ENCODE peak calls at places on chromosomes 5 and 9, in ten cellular contexts. W is upper lobe of right lung; J is naive thymus-derived CD4-positive, alpha-beta T cell; Q is PC-3; M is kidney epithelial cell; D is CD8-positive, alpha-beta T cell; P is endothelial cell of umbilical vein; C is sigmoid colon; V is ascending aorta; A is esophagus squamous epithelium. R is an unnamed sample. For H3K27me3, the result is how much of the 10 kb centered on the place peaks cover.

GRCh38 chr5:38323645-38324295 is 65.4 kb downstream of the EGFLAM start:
- DNase-seq in Q (no peak), M (peak), V (no peak), C (no peak), J (no peak), W (no peak), A (no peak), P (no peak), D (no peak), R (no peak)

GRCh38 chr5:61280205-61280604 is 51.9 kb upstream of the ZSWIM6 start:
- DNase-seq in J (no peak), M (no peak), P (peak), A (no peak), V (no peak), D (no peak), Q (peak), C (no peak), W (no peak), R (peak)

GRCh38 chr5:142540774-142541466 is 145.0 kb downstream of the FGF1 start:
- DNase-seq in J (no peak), V (no peak), W (no peak), P (no peak), D (no peak), M (no peak), C (peak), Q (no peak), A (no peak), R (no peak)

GRCh38 chr5:53367727-53368126 is 112.7 kb upstream of the FST start:
- DNase-seq in J (no peak), V (no peak), C (no peak), Q (no peak), A (no peak), P (no peak), W (no peak), D (no peak), M (no peak), R (no peak)

GRCh38 chr5:96745025-96745424 is 62.7 kb downstream of the ERAP1 start:
- DNase-seq in Q (no peak), D (no peak), V (no peak), W (no peak), P (no peak), J (no peak), A (no peak), M (no peak), C (no peak), R (no peak)

GRCh38 chr5:126864042-126864688 is 87.2 kb downstream of the LMNB1 start:
- DNase-seq in P (no peak), C (no peak), J (no peak), M (no peak), A (no peak), W (no peak), Q (no peak), D (no peak), V (no peak), R (no peak)

GRCh38 chr5:78417026-78417425 is 56.6 kb downstream of the SCAMP1 start:
- DNase-seq in M (no peak), V (no peak), J (no peak), C (no peak), A (no peak), P (no peak), D (no peak), W (no peak), Q (no peak), R (no peak)

GRCh38 chr9:121862973-121863372 is 211.5 kb downstream of the DAB2IP start:
- DNase-seq in A (no peak), Q (no peak), P (no peak), J (no peak), M (no peak), W (no peak), D (no peak), C (no peak), V (no peak), R (peak)

GRCh38 chr5:173622639-173623038 is 6.2 kb upstream of the BOD1 start:
- DNase-seq in W (no peak), A (no peak), M (no peak), D (no peak), V (no peak), P (no peak), C (no peak), J (no peak), Q (no peak), R (no peak)

GRCh38 chr5:55969956-55970355 is 24.8 kb downstream of the IL6ST start:
- DNase-seq in M (no peak), C (no peak), Q (no peak), V (no peak), A (no peak), D (no peak), P (peak), J (no peak), W (no peak), R (no peak)

GRCh38 chr5:146072595-146072994 is 32.8 kb downstream of the PLAC8L1 start:
- DNase-seq in C (no peak), M (no peak), A (no peak), V (no peak), D (no peak), W (no peak), P (no peak), J (no peak), Q (no peak), R (no peak)

GRCh38 chr5:141800629-141801028 is 77.6 kb downstream of the PCDH1 start:
- DNase-seq in A (no peak), D (no peak), W (no peak), C (no peak), J (no peak), Q (no peak), V (no peak), P (no peak), M (no peak), R (no peak)

GRCh38 chr9:81529556-81530193 is 159.7 kb downstream of the TLE1 start:
- DNase-seq in W (no peak), V (peak), D (no peak), J (no peak), C (peak), Q (peak), A (no peak), P (peak), M (peak), R (no peak)

GRCh38 chr9:125429476-125430160 is 168.0 kb downstream of the GAPVD1 start:
- DNase-seq in D (no peak), A (no peak), Q (no peak), V (no peak), C (no peak), J (no peak), M (no peak), P (no peak), W (no peak), R (no peak)

GRCh38 chr5:15752886-15753285 is 252.9 kb downstream of the FBXL7 start:
- DNase-seq in C (peak), D (no peak), Q (no peak), V (no peak), J (no peak), M (no peak), P (peak), A (no peak), W (no peak), R (no peak)

GRCh38 chr5:65801332-65801731 is 79.3 kb downstream of the NLN start:
- DNase-seq in A (no peak), Q (no peak), P (peak), D (no peak), W (no peak), V (no peak), M (no peak), C (no peak), J (no peak), R (no peak)

GRCh38 chr9:69542942-69543704 is 129.0 kb downstream of the APBA1 start:
- DNase-seq in J (no peak), C (no peak), Q (no peak), P (no peak), A (no peak), V (no peak), M (no peak), W (no peak), D (no peak), R (no peak)

GRCh38 chr5:171681061-171681460 is 104.6 kb upstream of the SMIM23 start:
- DNase-seq in C (no peak), A (no peak), Q (no peak), P (no peak), J (no peak), M (no peak), V (no peak), W (no peak), D (no peak), R (no peak)

GRCh38 chr5:94361832-94362754 is 256.3 kb downstream of the KIAA0825 start:
- DNase-seq in M (no peak), A (no peak), W (no peak), P (no peak), J (no peak), V (no peak), D (no peak), C (no peak), Q (peak), R (no peak)

GRCh38 chr5:157651623-157652376 is 438 bp downstream of the SOX30 start:
- DNase-seq in A (peak), C (peak), P (peak), M (no peak), Q (no peak), D (peak), W (peak), J (peak), V (peak), R (no peak)

GRCh38 chr5:139178582-139178917 is 19.6 kb downstream of the SIL1 start:
- DNase-seq in D (no peak), V (no peak), J (no peak), Q (no peak), A (no peak), M (no peak), C (no peak), W (no peak), P (no peak), R (no peak)

GRCh38 chr9:36959681-36960574 is 74.1 kb downstream of the PAX5 start:
- DNase-seq in Q (no peak), J (no peak), P (no peak), V (no peak), M (no peak), W (peak), C (no peak), D (no peak), A (no peak), R (no peak)
- H3K27me3 ChIP-seq in Q (under half), J (under half), P (under half), V (under half), M (under half), W (under half), C (under half), D (under half), A (under half), R (under half)

DNA sequence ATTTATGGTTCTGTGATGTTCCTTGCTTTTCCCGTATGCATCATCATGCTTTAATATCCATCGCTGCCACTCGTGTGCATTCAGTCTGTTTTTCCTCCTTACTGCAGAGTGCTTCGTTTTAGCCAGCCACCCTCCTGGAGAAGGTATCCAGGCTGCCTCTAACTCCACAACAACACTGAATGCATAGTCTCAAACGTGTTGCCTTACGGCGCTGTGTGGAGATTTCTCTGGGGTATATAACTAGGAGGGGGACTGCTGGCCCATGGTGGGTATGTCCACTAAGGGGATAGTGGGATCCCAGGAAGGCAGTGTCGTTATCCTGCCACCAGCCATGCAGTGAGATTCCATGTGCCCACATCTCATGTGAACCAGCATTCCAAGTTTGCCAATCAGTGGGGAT is 16.4 kb downstream of the BTNL9 start:
- DNase-seq in V (no peak), W (no peak), A (no peak), C (no peak), M (no peak), Q (no peak), P (no peak), J (no peak), D (no peak), R (no peak)
- H3K27me3 ChIP-seq in V (under half), W (half or more), A (under half), C (half or more), M (half or more), Q (under half), P (under half), J (under half), D (under half), R (half or more)

GRCh38 chr5:2759696-2760461 is 8.4 kb upstream of the IRX2 start:
- DNase-seq in C (no peak), V (no peak), J (no peak), D (no peak), W (no peak), Q (peak), P (no peak), M (no peak), A (no peak), R (no peak)
- H3K27me3 ChIP-seq in C (half or more), V (under half), J (under half), D (under half), W (half or more), Q (under half), P (under half), M (under half), A (under half), R (under half)

GRCh38 chr5:14588758-14589543 is 7.4 kb downstream of the OTULINL start:
- DNase-seq in V (no peak), D (no peak), M (no peak), J (no peak), W (peak), C (no peak), Q (no peak), A (no peak), P (no peak), R (no peak)

GRCh38 chr5:14584848-14585247 is 3.3 kb downstream of the OTULINL start:
- DNase-seq in A (no peak), J (no peak), W (no peak), M (no peak), D (no peak), Q (no peak), C (no peak), V (no peak), P (no peak), R (no peak)

GRCh38 chr5:14590949-14591348 is 9.4 kb downstream of the OTULINL start:
- DNase-seq in D (no peak), M (no peak), W (no peak), C (no peak), Q (peak), A (no peak), V (no peak), P (no peak), J (no peak), R (no peak)

GRCh38 chr5:14588145-14588544 is 6.6 kb downstream of the OTULINL start:
- DNase-seq in W (no peak), V (no peak), Q (no peak), A (no peak), J (no peak), C (no peak), D (no peak), M (no peak), P (no peak), R (no peak)

DNA sequence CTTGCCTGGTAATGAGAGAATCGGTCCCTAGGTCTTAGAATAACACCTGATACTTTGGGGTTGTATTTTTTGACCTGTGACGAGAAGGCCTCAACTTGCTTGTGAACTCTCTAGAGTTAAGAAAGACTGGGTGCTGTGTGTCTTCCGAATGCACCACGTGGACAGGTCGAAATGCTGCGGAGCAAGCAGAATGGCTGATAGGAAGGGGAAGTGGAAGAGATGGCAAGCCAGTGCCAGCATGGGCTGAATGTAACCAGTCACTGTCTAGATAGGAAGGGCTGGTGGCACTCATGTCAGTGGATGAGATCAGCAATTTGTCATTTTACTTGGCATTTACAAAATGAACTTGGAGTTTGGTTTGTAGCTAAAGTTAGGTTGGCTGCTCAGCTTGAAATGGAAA is 5.6 kb downstream of the OTULINL start:
- DNase-seq in C (peak), A (no peak), M (no peak), V (peak), P (no peak), J (no peak), D (no peak), W (no peak), Q (no peak), R (no peak)
- H3K27me3 ChIP-seq in C (under half), A (under half), M (under half), V (under half), P (under half), J (under half), D (under half), W (under half), Q (under half), R (under half)

GRCh38 chr9:126515873-126516505 is 97.7 kb upstream of the LMX1B start:
- DNase-seq in J (no peak), V (no peak), M (no peak), P (no peak), W (no peak), D (no peak), Q (no peak), C (peak), A (no peak), R (no peak)

GRCh38 chr9:126516936-126517750 is 96.6 kb upstream of the LMX1B start:
- DNase-seq in W (peak), C (no peak), V (peak), D (peak), J (no peak), P (peak), A (no peak), Q (peak), M (peak), R (peak)

GRCh38 chr9:126516561-126516935 is 97.2 kb upstream of the LMX1B start:
- DNase-seq in J (no peak), W (no peak), D (no peak), P (no peak), V (no peak), M (no peak), Q (no peak), A (no peak), C (no peak), R (no peak)

GRCh38 chr9:126518763-126519162 is 95.0 kb upstream of the LMX1B start:
- DNase-seq in A (no peak), D (no peak), Q (no peak), V (no peak), W (no peak), P (no peak), C (no peak), M (no peak), J (no peak), R (no peak)

GRCh38 chr9:126517751-126518261 is 95.9 kb upstream of the LMX1B start:
- DNase-seq in W (no peak), D (no peak), V (no peak), P (no peak), M (no peak), C (no peak), J (no peak), Q (no peak), A (no peak), R (no peak)
- H3K27me3 ChIP-seq in W (half or more), D (under half), V (under half), P (under half), M (half or more), C (half or more), J (under half), Q (under half), A (under half), R (under half)